ENCODE peak calls at places on chromosomes 3 and 15, in five cellular contexts. One of them, this sample, is unnamed.

GRCh38 chr3:120982608-120983320 is 74.8 kb downstream of the STXBP5L start:
- DNase-seq in GM12878: no peak
- DNase-seq in HepG2: no peak
- DNase-seq in K562: no peak
- DNase-seq in SK-N-SH: peak; percentile 3
- DNase-seq in this sample: no peak

GRCh38 chr15:92653836-92654524 is 1.6 kb downstream of the FAM174B start:
- DNase-seq in GM12878: no peak
- DNase-seq in K562: no peak
- DNase-seq in SK-N-SH: peak; percentile 60
- DNase-seq in HepG2: peak; percentile 10
- DNase-seq in this sample: no peak

GRCh38 chr3:39809181-39809994 is at the start of gene MYRIP:
- DNase-seq in GM12878: no peak
- DNase-seq in K562: peak; percentile 99
- DNase-seq in HepG2: peak; percentile 32
- DNase-seq in SK-N-SH: peak; percentile 96
- DNase-seq in this sample: peak; percentile 22

GRCh38 chr15:78035861-78036476 is 41.5 kb downstream of the TBC1D2B start:
- DNase-seq in SK-N-SH: no peak
- DNase-seq in GM12878: no peak
- DNase-seq in HepG2: peak; percentile 85
- DNase-seq in K562: no peak
- DNase-seq in this sample: no peak

GRCh38 chr3:47874913-47875312 is 72.0 kb downstream of the DHX30 start:
- DNase-seq in K562: no peak
- DNase-seq in GM12878: no peak
- DNase-seq in SK-N-SH: no peak
- DNase-seq in HepG2: no peak
- DNase-seq in this sample: no peak

GRCh38 chr3:15325228-15325627 is 7.2 kb downstream of the SH3BP5 start:
- DNase-seq in HepG2: no peak
- DNase-seq in SK-N-SH: peak; percentile 26
- DNase-seq in GM12878: no peak
- DNase-seq in K562: no peak
- DNase-seq in this sample: no peak

GRCh38 chr3:16086690-16087089 is 87.8 kb upstream of the GALNT15 start:
- DNase-seq in HepG2: no peak
- DNase-seq in K562: no peak
- DNase-seq in GM12878: no peak
- DNase-seq in SK-N-SH: no peak
- DNase-seq in this sample: no peak

GRCh38 chr15:95912280-95912625 is 418.2 kb upstream of the NR2F2 start:
- DNase-seq in K562: no peak
- DNase-seq in SK-N-SH: no peak
- DNase-seq in GM12878: no peak
- DNase-seq in HepG2: peak; percentile 66
- DNase-seq in this sample: no peak

GRCh38 chr15:58043192-58043903 is 22.2 kb downstream of the ALDH1A2 start:
- DNase-seq in K562: peak; percentile 45
- DNase-seq in HepG2: peak; percentile 27
- DNase-seq in GM12878: no peak
- DNase-seq in SK-N-SH: no peak
- DNase-seq in this sample: peak; percentile 38

GRCh38 chr3:51508255-51508654 is 8.4 kb upstream of the DCAF1 start:
- DNase-seq in SK-N-SH: no peak
- DNase-seq in HepG2: no peak
- DNase-seq in K562: no peak
- DNase-seq in GM12878: no peak
- DNase-seq in this sample: no peak

GRCh38 chr3:31880020-31880419 is 101.0 kb downstream of the OSBPL10 start:
- DNase-seq in K562: no peak
- DNase-seq in HepG2: peak; percentile 11
- DNase-seq in GM12878: no peak
- DNase-seq in SK-N-SH: no peak
- DNase-seq in this sample: peak; percentile 23

GRCh38 chr3:48215466-48215865 is 7.8 kb upstream of the CAMP start:
- DNase-seq in K562: no peak
- DNase-seq in GM12878: no peak
- DNase-seq in SK-N-SH: no peak
- DNase-seq in HepG2: no peak
- DNase-seq in this sample: no peak

GRCh38 chr3:43285644-43286043 is 696 bp upstream of the SNRK start:
- DNase-seq in GM12878: no peak
- DNase-seq in HepG2: no peak
- DNase-seq in SK-N-SH: peak; percentile 23
- DNase-seq in K562: no peak
- DNase-seq in this sample: no peak

GRCh38 chr15:98311566-98312188 is 336.7 kb upstream of the IGF1R start:
- DNase-seq in K562: peak; percentile 68
- DNase-seq in GM12878: peak; percentile 9
- DNase-seq in SK-N-SH: peak; percentile 57
- DNase-seq in HepG2: peak; percentile 62
- DNase-seq in this sample: peak; percentile 14

GRCh38 chr15:78131295-78132021 is at the start of gene CIB2:
- DNase-seq in SK-N-SH: peak; percentile 99
- DNase-seq in K562: peak; percentile 95
- DNase-seq in GM12878: no peak
- DNase-seq in HepG2: peak; percentile 43
- DNase-seq in this sample: peak; percentile 33

GRCh38 chr3:46593979-46594378 is 18.3 kb upstream of the FAM240A start:
- DNase-seq in K562: no peak
- DNase-seq in HepG2: no peak
- DNase-seq in SK-N-SH: no peak
- DNase-seq in GM12878: no peak
- DNase-seq in this sample: no peak

GRCh38 chr15:64019764-64020163 is 26.5 kb downstream of the DAPK2 start:
- DNase-seq in HepG2: peak; percentile 64
- DNase-seq in SK-N-SH: no peak
- DNase-seq in GM12878: peak; percentile 45
- DNase-seq in K562: no peak
- DNase-seq in this sample: no peak

GRCh38 chr3:196400331-196400730 is 31.9 kb downstream of the UBXN7 start:
- DNase-seq in GM12878: no peak
- DNase-seq in HepG2: no peak
- DNase-seq in K562: no peak
- DNase-seq in SK-N-SH: no peak
- DNase-seq in this sample: no peak

GRCh38 chr3:136642714-136643113 is 109.5 kb downstream of the STAG1 start:
- DNase-seq in GM12878: no peak
- DNase-seq in K562: peak; percentile 16
- DNase-seq in HepG2: no peak
- DNase-seq in SK-N-SH: peak; percentile 21
- DNase-seq in this sample: no peak

GRCh38 chr3:195185574-195185973 is 85.4 kb downstream of the XXYLT1 start:
- DNase-seq in K562: no peak
- DNase-seq in GM12878: no peak
- DNase-seq in SK-N-SH: no peak
- DNase-seq in HepG2: no peak
- DNase-seq in this sample: peak; percentile 63

GRCh38 chr3:186281172-186281571 is 80.9 kb downstream of the DGKG start:
- DNase-seq in HepG2: no peak
- DNase-seq in SK-N-SH: no peak
- DNase-seq in GM12878: no peak
- DNase-seq in K562: no peak
- DNase-seq in this sample: no peak

GRCh38 chr3:112582242-112582874 is 20.5 kb downstream of the SLC35A5 start:
- DNase-seq in HepG2: peak; percentile 21
- DNase-seq in SK-N-SH: peak; percentile 14
- DNase-seq in K562: peak; percentile 11
- DNase-seq in GM12878: no peak
- DNase-seq in this sample: peak; percentile 38

GRCh38 chr15:94154255-94154654 is 77.1 kb upstream of the MCTP2 start:
- DNase-seq in HepG2: no peak
- DNase-seq in GM12878: no peak
- DNase-seq in K562: no peak
- DNase-seq in SK-N-SH: no peak
- DNase-seq in this sample: no peak

GRCh38 chr15:72778796-72779195 is 4.8 kb downstream of the ADPGK start:
- DNase-seq in HepG2: no peak
- DNase-seq in GM12878: no peak
- DNase-seq in K562: no peak
- DNase-seq in SK-N-SH: no peak
- DNase-seq in this sample: no peak

GRCh38 chr3:40985195-40985594 is 214.1 kb upstream of the CTNNB1 start:
- DNase-seq in GM12878: no peak
- DNase-seq in SK-N-SH: peak; percentile 55
- DNase-seq in K562: no peak
- DNase-seq in HepG2: no peak
- DNase-seq in this sample: no peak

GRCh38 chr3:106421928-106422327 is 553.1 kb upstream of the CBLB start:
- DNase-seq in K562: no peak
- DNase-seq in SK-N-SH: no peak
- DNase-seq in HepG2: no peak
- DNase-seq in GM12878: no peak
- DNase-seq in this sample: no peak

GRCh38 chr3:58474348-58474911 is 17.5 kb upstream of the KCTD6 start:
- DNase-seq in HepG2: peak; percentile 38
- DNase-seq in SK-N-SH: no peak
- DNase-seq in GM12878: no peak
- DNase-seq in K562: no peak
- DNase-seq in this sample: no peak

GRCh38 chr3:70899816-70900215 is 587.4 kb upstream of the MDFIC2 start:
- DNase-seq in HepG2: no peak
- DNase-seq in SK-N-SH: no peak
- DNase-seq in GM12878: no peak
- DNase-seq in K562: no peak
- DNase-seq in this sample: no peak

GRCh38 chr3:50271314-50272072 is 2.5 kb downstream of the SEMA3B start:
- DNase-seq in K562: no peak
- DNase-seq in GM12878: no peak
- DNase-seq in HepG2: peak; percentile 91
- DNase-seq in SK-N-SH: no peak
- DNase-seq in this sample: no peak

GRCh38 chr15:43900964-43901363 is 74.2 kb downstream of the WDR76 start:
- DNase-seq in SK-N-SH: no peak
- DNase-seq in GM12878: no peak
- DNase-seq in HepG2: no peak
- DNase-seq in K562: no peak
- DNase-seq in this sample: no peak

GRCh38 chr15:57079907-57080750 is 161.7 kb downstream of the TCF12 start:
- DNase-seq in SK-N-SH: no peak
- DNase-seq in GM12878: no peak
- DNase-seq in HepG2: no peak
- DNase-seq in K562: no peak
- DNase-seq in this sample: no peak

GRCh38 chr15:41483519-41483918 is 10.2 kb upstream of the ITPKA start:
- DNase-seq in K562: no peak
- DNase-seq in GM12878: no peak
- DNase-seq in SK-N-SH: no peak
- DNase-seq in HepG2: no peak
- DNase-seq in this sample: no peak

GRCh38 chr3:44918087-44918486 is 43.7 kb downstream of the TGM4 start:
- DNase-seq in SK-N-SH: no peak
- DNase-seq in HepG2: no peak
- DNase-seq in GM12878: no peak
- DNase-seq in K562: no peak
- DNase-seq in this sample: no peak

GRCh38 chr3:44918581-44918980 is 44.2 kb downstream of the TGM4 start:
- DNase-seq in SK-N-SH: no peak
- DNase-seq in GM12878: no peak
- DNase-seq in HepG2: no peak
- DNase-seq in K562: no peak
- DNase-seq in this sample: no peak

GRCh38 chr3:44913868-44914468 is 39.6 kb downstream of the TGM4 start:
- DNase-seq in GM12878: no peak
- DNase-seq in HepG2: peak; percentile 60
- DNase-seq in SK-N-SH: peak; percentile 74
- DNase-seq in K562: peak; percentile 82
- DNase-seq in this sample: peak; percentile 23

GRCh38 chr3:44915702-44916438 is 41.5 kb downstream of the TGM4 start:
- DNase-seq in K562: peak; percentile 57
- DNase-seq in HepG2: peak; percentile 20
- DNase-seq in SK-N-SH: peak; percentile 35
- DNase-seq in GM12878: no peak
- DNase-seq in this sample: no peak

DNA sequence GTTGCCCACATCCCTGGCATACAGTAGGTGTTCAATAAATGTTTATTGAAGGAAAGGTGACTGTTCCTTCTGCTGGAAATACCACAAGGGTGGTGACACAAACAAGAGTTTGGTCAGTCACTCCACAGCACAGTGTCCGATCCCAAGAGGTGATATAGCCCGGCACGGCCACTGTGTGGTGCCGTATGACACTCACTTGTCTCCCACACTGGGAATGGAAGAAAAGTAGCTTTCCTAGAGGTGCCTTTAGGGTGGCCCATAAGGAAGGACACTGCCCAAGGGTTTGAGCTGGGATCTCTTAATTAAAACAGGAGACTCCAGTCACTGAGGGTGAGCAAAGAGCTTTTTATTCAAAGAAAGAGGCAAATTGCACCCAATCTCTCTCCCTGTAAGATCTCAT is 40.5 kb downstream of the TGM4 start:
- DNase-seq in GM12878: no peak
- DNase-seq in K562: peak; percentile 56
- DNase-seq in HepG2: no peak
- DNase-seq in SK-N-SH: peak; percentile 45
- DNase-seq in this sample: peak; percentile 49
- TF ChIP-seq GABPA in GM12878: no peak
- TF ChIP-seq GABPA in K562: no peak
- TF ChIP-seq GABPA in HepG2: no peak
- TF ChIP-seq GABPA in SK-N-SH: no peak
- TF ChIP-seq GABPA in this sample: no peak

DNA sequence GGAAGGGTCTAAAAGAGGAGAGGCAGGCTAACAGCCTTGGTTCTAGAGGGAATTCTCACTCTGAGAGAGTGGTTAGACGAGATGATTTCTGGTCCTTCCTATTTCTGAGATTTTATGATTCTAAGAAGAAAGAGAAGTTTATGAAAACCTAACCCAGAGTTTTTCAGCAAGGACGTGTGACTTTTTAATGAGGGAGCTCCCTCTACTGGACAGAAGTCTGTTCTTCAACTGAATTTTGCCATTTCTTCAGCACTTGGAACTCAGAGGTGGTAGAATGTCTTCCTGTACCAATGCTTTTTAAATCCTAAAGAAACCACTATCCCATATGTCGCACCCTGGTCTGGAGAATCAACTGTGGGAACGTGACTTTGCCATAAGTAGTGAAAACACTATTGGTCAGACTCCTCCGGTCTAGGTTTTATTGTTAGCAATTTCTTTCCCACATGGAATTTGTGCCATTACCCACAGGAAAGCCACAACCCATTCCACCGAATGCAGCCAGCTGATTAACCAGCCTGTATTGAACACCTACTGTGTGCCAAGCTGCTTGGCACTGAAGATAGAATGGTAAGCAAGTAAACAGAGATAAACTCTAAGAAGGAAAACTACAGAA is 199.5 kb upstream of the LMCD1 start:
- DNase-seq in K562: peak; percentile 25
- DNase-seq in SK-N-SH: peak; percentile 35
- DNase-seq in HepG2: peak; percentile 31
- DNase-seq in GM12878: no peak
- DNase-seq in this sample: peak; percentile 13
- TF ChIP-seq REST in K562: no peak
- TF ChIP-seq REST in SK-N-SH: no peak
- TF ChIP-seq REST in HepG2: no peak
- TF ChIP-seq REST in GM12878: no peak
- TF ChIP-seq REST in this sample: no peak

GRCh38 chr15:71455878-71456277 is 340.6 kb downstream of the THSD4 start:
- DNase-seq in SK-N-SH: no peak
- DNase-seq in HepG2: peak; percentile 69
- DNase-seq in GM12878: no peak
- DNase-seq in K562: no peak
- DNase-seq in this sample: no peak
- TF ChIP-seq POLR2AphosphoS5 in SK-N-SH: no peak
- TF ChIP-seq POLR2AphosphoS5 in HepG2: no peak
- TF ChIP-seq POLR2AphosphoS5 in GM12878: no peak
- TF ChIP-seq POLR2AphosphoS5 in K562: no peak
- TF ChIP-seq POLR2AphosphoS5 in this sample: no peak

GRCh38 chr3:78736863-78737262 is 1030.9 kb downstream of the ROBO1 start:
- DNase-seq in SK-N-SH: no peak
- DNase-seq in HepG2: no peak
- DNase-seq in K562: no peak
- DNase-seq in GM12878: peak; percentile 85
- DNase-seq in this sample: no peak
- TF ChIP-seq GABPA in SK-N-SH: no peak
- TF ChIP-seq GABPA in HepG2: no peak
- TF ChIP-seq GABPA in K562: no peak
- TF ChIP-seq GABPA in GM12878: no peak
- TF ChIP-seq GABPA in this sample: no peak